ENCODE peak calls at places on chromosomes 16 and 17, in five cellular contexts. One of them, this sample, is unnamed.
A peak's percentile ranks its signal among the peaks of the same experiment; 100 is the strongest.

GRCh38 chr17:4130715-4131114 is 12.1 kb downstream of the ZZEF1 start:
- DNase-seq in mesenchymal stem cell: peak; percentile 63
- DNase-seq in H1: no peak
- DNase-seq in neuronal stem cell: no peak
- DNase-seq in H9: no peak
- DNase-seq in this sample: peak; percentile 64

GRCh38 chr17:35244345-35245195 is 1.7 kb downstream of the SLFN5 start:
- DNase-seq in H9: peak; percentile 39
- DNase-seq in neuronal stem cell: no peak
- DNase-seq in H1: peak; percentile 47
- DNase-seq in mesenchymal stem cell: peak; percentile 73
- DNase-seq in this sample: peak; percentile 88

GRCh38 chr16:5042574-5043171 is 8.9 kb upstream of the NAGPA start:
- DNase-seq in mesenchymal stem cell: peak; percentile 43
- DNase-seq in H9: no peak
- DNase-seq in neuronal stem cell: no peak
- DNase-seq in H1: no peak
- DNase-seq in this sample: no peak

GRCh38 chr17:75487351-75488070 is 27.8 kb downstream of the CASKIN2 start:
- DNase-seq in H9: no peak
- DNase-seq in H1: no peak
- DNase-seq in neuronal stem cell: no peak
- DNase-seq in mesenchymal stem cell: peak; percentile 4
- DNase-seq in this sample: no peak

GRCh38 chr16:50360033-50360778 is 8.6 kb downstream of the BRD7 start:
- DNase-seq in H9: no peak
- DNase-seq in neuronal stem cell: no peak
- DNase-seq in mesenchymal stem cell: peak; percentile 23
- DNase-seq in H1: no peak
- DNase-seq in this sample: peak; percentile 77

GRCh38 chr17:55451203-55451641 is 29.6 kb upstream of the MMD start:
- DNase-seq in H1: no peak
- DNase-seq in neuronal stem cell: no peak
- DNase-seq in H9: no peak
- DNase-seq in mesenchymal stem cell: peak; percentile 92
- DNase-seq in this sample: no peak

GRCh38 chr16:70254965-70255286 is 3.2 kb upstream of the EXOSC6 start:
- DNase-seq in mesenchymal stem cell: no peak
- DNase-seq in H9: no peak
- DNase-seq in H1: no peak
- DNase-seq in neuronal stem cell: no peak
- DNase-seq in this sample: no peak

GRCh38 chr17:49548051-49548505 is 27.6 kb upstream of the NXPH3 start:
- DNase-seq in mesenchymal stem cell: no peak
- DNase-seq in H1: no peak
- DNase-seq in H9: no peak
- DNase-seq in neuronal stem cell: no peak
- DNase-seq in this sample: no peak

GRCh38 chr17:45372325-45372869 is 55.6 kb upstream of the MAP3K14 start:
- DNase-seq in H1: no peak
- DNase-seq in neuronal stem cell: no peak
- DNase-seq in H9: peak; percentile 40
- DNase-seq in mesenchymal stem cell: peak; percentile 36
- DNase-seq in this sample: peak; percentile 49

GRCh38 chr16:81140930-81141780 is 45.0 kb upstream of the GCSH start:
- DNase-seq in mesenchymal stem cell: no peak
- DNase-seq in neuronal stem cell: no peak
- DNase-seq in H1: peak; percentile 84
- DNase-seq in H9: peak; percentile 81
- DNase-seq in this sample: peak; percentile 98

GRCh38 chr16:28927815-28928214 is 2.8 kb upstream of the RABEP2 start:
- DNase-seq in mesenchymal stem cell: no peak
- DNase-seq in neuronal stem cell: no peak
- DNase-seq in H9: no peak
- DNase-seq in H1: no peak
- DNase-seq in this sample: no peak

GRCh38 chr17:76569607-76570279 is 15.9 kb downstream of the ST6GALNAC2 start:
- DNase-seq in neuronal stem cell: peak; percentile 38
- DNase-seq in mesenchymal stem cell: no peak
- DNase-seq in H9: peak; percentile 49
- DNase-seq in H1: no peak
- DNase-seq in this sample: no peak

GRCh38 chr16:65071371-65072311 is 50.2 kb downstream of the CDH11 start:
- DNase-seq in H9: no peak
- DNase-seq in mesenchymal stem cell: no peak
- DNase-seq in neuronal stem cell: no peak
- DNase-seq in H1: no peak
- DNase-seq in this sample: no peak

GRCh38 chr16:31052131-31052530 is 18.8 kb downstream of the STX4 start:
- DNase-seq in H9: no peak
- DNase-seq in H1: no peak
- DNase-seq in mesenchymal stem cell: peak; percentile 95
- DNase-seq in neuronal stem cell: no peak
- DNase-seq in this sample: peak; percentile 91

GRCh38 chr17:1714488-1714979 is 4.4 kb upstream of the TLCD2 start:
- DNase-seq in H1: peak; percentile 92
- DNase-seq in mesenchymal stem cell: peak; percentile 95
- DNase-seq in neuronal stem cell: peak; percentile 92
- DNase-seq in H9: peak; percentile 98
- DNase-seq in this sample: peak; percentile 96

GRCh38 chr17:65914784-65915342 is 277.1 kb downstream of the CEP112 start:
- DNase-seq in mesenchymal stem cell: no peak
- DNase-seq in neuronal stem cell: no peak
- DNase-seq in H9: no peak
- DNase-seq in H1: no peak
- DNase-seq in this sample: no peak

GRCh38 chr17:61307905-61308886 is 91.4 kb upstream of the TBX2 start:
- DNase-seq in mesenchymal stem cell: peak; percentile 98
- DNase-seq in neuronal stem cell: no peak
- DNase-seq in H9: no peak
- DNase-seq in H1: no peak
- DNase-seq in this sample: peak; percentile 18

GRCh38 chr17:65181237-65182061 is 44.3 kb downstream of the RGS9 start:
- DNase-seq in mesenchymal stem cell: no peak
- DNase-seq in neuronal stem cell: no peak
- DNase-seq in H9: no peak
- DNase-seq in H1: no peak
- DNase-seq in this sample: no peak

GRCh38 chr17:50184611-50185398 is 16.6 kb downstream of the COL1A1 start:
- DNase-seq in H1: no peak
- DNase-seq in neuronal stem cell: no peak
- DNase-seq in H9: no peak
- DNase-seq in mesenchymal stem cell: peak; percentile 64
- DNase-seq in this sample: peak; percentile 20

GRCh38 chr17:74008196-74008595 is 195.3 kb upstream of the RPL38 start:
- DNase-seq in mesenchymal stem cell: no peak
- DNase-seq in H1: peak; percentile 63
- DNase-seq in H9: peak; percentile 87
- DNase-seq in neuronal stem cell: no peak
- DNase-seq in this sample: no peak

GRCh38 chr17:36546418-36547093 is 1.8 kb downstream of the GGNBP2 start:
- DNase-seq in neuronal stem cell: no peak
- DNase-seq in H1: no peak
- DNase-seq in mesenchymal stem cell: peak; percentile 11
- DNase-seq in H9: no peak
- DNase-seq in this sample: no peak

GRCh38 chr17:14169287-14169686 is 67.4 kb downstream of the CDRT15 start:
- DNase-seq in H1: no peak
- DNase-seq in H9: no peak
- DNase-seq in mesenchymal stem cell: no peak
- DNase-seq in neuronal stem cell: no peak
- DNase-seq in this sample: no peak

GRCh38 chr16:49649013-49649785 is 206.7 kb downstream of the ZNF423 start:
- DNase-seq in H1: no peak
- DNase-seq in neuronal stem cell: no peak
- DNase-seq in mesenchymal stem cell: no peak
- DNase-seq in H9: no peak
- DNase-seq in this sample: peak; percentile 35

GRCh38 chr17:47324224-47325020 is 667 bp downstream of the EFCAB13 start:
- DNase-seq in H1: no peak
- DNase-seq in H9: peak; percentile 82
- DNase-seq in mesenchymal stem cell: peak; percentile 78
- DNase-seq in neuronal stem cell: peak; percentile 12
- DNase-seq in this sample: peak; percentile 71

GRCh38 chr16:47731252-47731651 is 270.1 kb downstream of the PHKB start:
- DNase-seq in mesenchymal stem cell: peak; percentile 59
- DNase-seq in neuronal stem cell: no peak
- DNase-seq in H1: no peak
- DNase-seq in H9: no peak
- DNase-seq in this sample: peak; percentile 37

GRCh38 chr17:27319536-27320221 is 25.8 kb downstream of the WSB1 start:
- DNase-seq in H1: peak; percentile 39
- DNase-seq in H9: peak; percentile 28
- DNase-seq in neuronal stem cell: no peak
- DNase-seq in mesenchymal stem cell: peak; percentile 15
- DNase-seq in this sample: no peak

GRCh38 chr17:1658100-1658499 is 8.4 kb upstream of the RILP start:
- DNase-seq in mesenchymal stem cell: no peak
- DNase-seq in H9: no peak
- DNase-seq in neuronal stem cell: no peak
- DNase-seq in H1: no peak
- DNase-seq in this sample: no peak

GRCh38 chr17:72763981-72764380 is 328.5 kb downstream of the SLC39A11 start:
- DNase-seq in mesenchymal stem cell: no peak
- DNase-seq in neuronal stem cell: no peak
- DNase-seq in H1: no peak
- DNase-seq in H9: peak; percentile 74
- DNase-seq in this sample: no peak

GRCh38 chr17:48335858-48336500 is 94.0 kb downstream of the SKAP1 start:
- DNase-seq in neuronal stem cell: peak; percentile 58
- DNase-seq in H1: no peak
- DNase-seq in H9: no peak
- DNase-seq in mesenchymal stem cell: peak; percentile 83
- DNase-seq in this sample: no peak

GRCh38 chr16:21219551-21219950 is 8.2 kb upstream of the ZP2 start:
- DNase-seq in H1: no peak
- DNase-seq in H9: no peak
- DNase-seq in neuronal stem cell: no peak
- DNase-seq in mesenchymal stem cell: no peak
- DNase-seq in this sample: no peak
- H2BK12ac ChIP-seq in H1: no peak overlapping the region
- H2BK12ac ChIP-seq in H9: no peak overlapping the region
- H2BK12ac ChIP-seq in neuronal stem cell: no peak overlapping the region
- H2BK12ac ChIP-seq in mesenchymal stem cell: no peak overlapping the region
- H2BK12ac ChIP-seq in this sample: no peak overlapping the region

DNA sequence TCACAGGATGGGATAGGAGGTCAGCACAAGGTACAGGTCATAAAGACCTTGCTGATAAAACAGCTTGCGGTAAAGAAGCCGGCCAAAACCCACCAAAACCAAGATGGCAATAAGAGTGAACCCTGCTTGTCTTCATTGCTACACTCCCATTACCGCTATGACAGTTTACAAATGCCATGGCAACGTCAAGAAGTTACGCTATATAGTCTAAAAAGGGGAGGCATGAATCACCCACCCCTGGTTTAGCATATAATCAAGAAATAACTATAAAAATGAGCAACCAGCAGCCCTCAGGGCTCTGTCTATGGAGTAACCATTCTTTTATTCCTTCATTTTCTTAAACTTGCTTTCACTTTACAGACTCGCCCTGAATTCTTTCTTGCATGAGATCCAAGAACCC is 1.1 kb upstream of the HSBP1 start:
- DNase-seq in mesenchymal stem cell: no peak
- DNase-seq in neuronal stem cell: no peak
- DNase-seq in H1: no peak
- DNase-seq in H9: no peak
- DNase-seq in this sample: no peak
- H2BK12ac ChIP-seq in mesenchymal stem cell: no peak overlapping the region
- H2BK12ac ChIP-seq in neuronal stem cell: no peak overlapping the region
- H2BK12ac ChIP-seq in H1: no peak overlapping the region
- H2BK12ac ChIP-seq in H9: no peak overlapping the region
- H2BK12ac ChIP-seq in this sample: no peak overlapping the region

GRCh38 chr17:2780256-2780655 is 16.0 kb upstream of the RAP1GAP2 start:
- DNase-seq in H9: no peak
- DNase-seq in H1: no peak
- DNase-seq in mesenchymal stem cell: no peak
- DNase-seq in neuronal stem cell: no peak
- DNase-seq in this sample: no peak

GRCh38 chr17:2779545-2779944 is 16.7 kb upstream of the RAP1GAP2 start:
- DNase-seq in H1: no peak
- DNase-seq in neuronal stem cell: no peak
- DNase-seq in H9: no peak
- DNase-seq in mesenchymal stem cell: no peak
- DNase-seq in this sample: no peak

GRCh38 chr17:2776589-2777241 is 19.5 kb upstream of the RAP1GAP2 start:
- DNase-seq in H1: peak; percentile 86
- DNase-seq in mesenchymal stem cell: no peak
- DNase-seq in H9: peak; percentile 90
- DNase-seq in neuronal stem cell: peak; percentile 65
- DNase-seq in this sample: no peak

GRCh38 chr17:2777242-2777867 is 18.9 kb upstream of the RAP1GAP2 start:
- DNase-seq in neuronal stem cell: no peak
- DNase-seq in mesenchymal stem cell: no peak
- DNase-seq in H1: peak; percentile 73
- DNase-seq in H9: peak; percentile 69
- DNase-seq in this sample: no peak

DNA sequence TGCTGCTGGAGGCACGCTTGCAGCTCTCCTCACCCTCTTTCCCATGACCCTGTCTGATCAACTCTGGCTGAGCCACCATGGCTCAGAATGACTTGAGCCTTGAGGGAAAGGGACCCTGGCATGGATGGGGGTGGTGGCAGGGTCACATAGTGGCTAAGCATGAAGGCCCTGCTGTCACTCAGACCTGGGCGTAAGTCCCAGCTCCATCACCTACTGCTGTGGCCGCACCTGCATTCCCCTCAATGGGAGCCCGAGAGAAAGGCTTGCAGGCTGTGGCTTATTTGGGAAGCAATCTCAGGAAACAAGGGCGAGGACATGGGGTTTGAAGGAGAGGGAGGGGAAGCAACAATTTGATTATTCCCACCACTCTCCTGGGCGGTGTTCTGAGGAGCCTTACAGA is 17.7 kb upstream of the RAP1GAP2 start:
- DNase-seq in H1: no peak
- DNase-seq in neuronal stem cell: no peak
- DNase-seq in H9: no peak
- DNase-seq in mesenchymal stem cell: no peak
- DNase-seq in this sample: no peak
- H2BK12ac ChIP-seq in H1: no peak overlapping the region
- H2BK12ac ChIP-seq in neuronal stem cell: peak overlapping the region; percentile 82
- H2BK12ac ChIP-seq in H9: no peak overlapping the region
- H2BK12ac ChIP-seq in mesenchymal stem cell: no peak overlapping the region
- H2BK12ac ChIP-seq in this sample: no peak overlapping the region

GRCh38 chr16:725041-725376 is 1.2 kb downstream of the CCDC78 start:
- DNase-seq in H1: peak; percentile 39
- DNase-seq in mesenchymal stem cell: no peak
- DNase-seq in neuronal stem cell: no peak
- DNase-seq in H9: no peak
- DNase-seq in this sample: no peak

GRCh38 chr16:723695-724094 is 2.5 kb downstream of the CCDC78 start:
- DNase-seq in H1: no peak
- DNase-seq in H9: no peak
- DNase-seq in neuronal stem cell: no peak
- DNase-seq in mesenchymal stem cell: no peak
- DNase-seq in this sample: no peak

GRCh38 chr16:722835-723633 is 2.1 kb downstream of the ANTKMT start:
- DNase-seq in mesenchymal stem cell: no peak
- DNase-seq in H9: no peak
- DNase-seq in neuronal stem cell: no peak
- DNase-seq in H1: no peak
- DNase-seq in this sample: no peak

GRCh38 chr16:725463-726187 is 618 bp downstream of the CCDC78 start:
- DNase-seq in mesenchymal stem cell: no peak
- DNase-seq in H9: no peak
- DNase-seq in neuronal stem cell: no peak
- DNase-seq in H1: no peak
- DNase-seq in this sample: no peak

GRCh38 chr16:724188-725040 is 1.8 kb downstream of the CCDC78 start:
- DNase-seq in H1: peak; percentile 43
- DNase-seq in mesenchymal stem cell: no peak
- DNase-seq in H9: no peak
- DNase-seq in neuronal stem cell: no peak
- DNase-seq in this sample: peak; percentile 89
- H2BK12ac ChIP-seq in H1: no peak overlapping the region
- H2BK12ac ChIP-seq in mesenchymal stem cell: no peak overlapping the region
- H2BK12ac ChIP-seq in H9: no peak overlapping the region
- H2BK12ac ChIP-seq in neuronal stem cell: peak overlapping the region; percentile 30
- H2BK12ac ChIP-seq in this sample: no peak overlapping the region

This sample was measured in trophoblast cell.